ENCODE peak calls at places on chromosomes 3 and 15, in nine cellular contexts. One of them, this sample, is unnamed.

GRCh38 chr3:98885851-98886250 is 15.6 kb downstream of the DCBLD2 start:
- DNase-seq in cardiac fibroblast: peak
- DNase-seq in fibroblast of mammary gland: peak
- DNase-seq in epithelial cell of esophagus: no peak
- DNase-seq in right lobe of liver: no peak
- DNase-seq in AG04450: no peak
- DNase-seq in heart right ventricle: no peak
- DNase-seq in mammary epithelial cell: no peak
- DNase-seq in dorsolateral prefrontal cortex: no peak
- DNase-seq in this sample: no peak

GRCh38 chr15:53080484-53080883 is 290.3 kb upstream of the ONECUT1 start:
- DNase-seq in fibroblast of mammary gland: no peak
- DNase-seq in right lobe of liver: no peak
- DNase-seq in dorsolateral prefrontal cortex: no peak
- DNase-seq in cardiac fibroblast: no peak
- DNase-seq in mammary epithelial cell: no peak
- DNase-seq in AG04450: no peak
- DNase-seq in heart right ventricle: no peak
- DNase-seq in epithelial cell of esophagus: no peak
- DNase-seq in this sample: no peak

GRCh38 chr15:101099183-101099582 is 152.7 kb downstream of the CHSY1 start:
- DNase-seq in epithelial cell of esophagus: peak
- DNase-seq in heart right ventricle: no peak
- DNase-seq in mammary epithelial cell: no peak
- DNase-seq in fibroblast of mammary gland: no peak
- DNase-seq in AG04450: no peak
- DNase-seq in cardiac fibroblast: no peak
- DNase-seq in dorsolateral prefrontal cortex: no peak
- DNase-seq in right lobe of liver: no peak
- DNase-seq in this sample: no peak

GRCh38 chr3:58237238-58237939 is at the start of gene ABHD6:
- DNase-seq in AG04450: no peak
- DNase-seq in epithelial cell of esophagus: peak
- DNase-seq in heart right ventricle: peak
- DNase-seq in mammary epithelial cell: peak
- DNase-seq in right lobe of liver: peak
- DNase-seq in dorsolateral prefrontal cortex: peak
- DNase-seq in fibroblast of mammary gland: peak
- DNase-seq in cardiac fibroblast: peak
- DNase-seq in this sample: peak

GRCh38 chr3:120177907-120178306 is 83.7 kb upstream of the GSK3B start:
- DNase-seq in heart right ventricle: no peak
- DNase-seq in right lobe of liver: no peak
- DNase-seq in AG04450: no peak
- DNase-seq in dorsolateral prefrontal cortex: no peak
- DNase-seq in mammary epithelial cell: no peak
- DNase-seq in fibroblast of mammary gland: no peak
- DNase-seq in cardiac fibroblast: peak
- DNase-seq in epithelial cell of esophagus: no peak
- DNase-seq in this sample: peak

GRCh38 chr3:71912839-71913495 is 128.0 kb upstream of the PROK2 start:
- DNase-seq in cardiac fibroblast: no peak
- DNase-seq in heart right ventricle: no peak
- DNase-seq in right lobe of liver: no peak
- DNase-seq in dorsolateral prefrontal cortex: no peak
- DNase-seq in mammary epithelial cell: no peak
- DNase-seq in fibroblast of mammary gland: peak
- DNase-seq in AG04450: no peak
- DNase-seq in epithelial cell of esophagus: no peak
- DNase-seq in this sample: no peak

GRCh38 chr15:68386587-68387287 is 45.2 kb downstream of the ITGA11 start:
- DNase-seq in AG04450: no peak
- DNase-seq in cardiac fibroblast: no peak
- DNase-seq in fibroblast of mammary gland: no peak
- DNase-seq in right lobe of liver: no peak
- DNase-seq in heart right ventricle: no peak
- DNase-seq in dorsolateral prefrontal cortex: no peak
- DNase-seq in mammary epithelial cell: no peak
- DNase-seq in epithelial cell of esophagus: no peak
- DNase-seq in this sample: no peak

GRCh38 chr3:30502051-30502741 is 104.2 kb upstream of the TGFBR2 start:
- DNase-seq in right lobe of liver: no peak
- DNase-seq in heart right ventricle: no peak
- DNase-seq in epithelial cell of esophagus: peak
- DNase-seq in dorsolateral prefrontal cortex: no peak
- DNase-seq in mammary epithelial cell: peak
- DNase-seq in fibroblast of mammary gland: peak
- DNase-seq in cardiac fibroblast: peak
- DNase-seq in AG04450: no peak
- DNase-seq in this sample: no peak

GRCh38 chr3:50630916-50631315 is 14.0 kb downstream of the MAPKAPK3 start:
- DNase-seq in heart right ventricle: no peak
- DNase-seq in mammary epithelial cell: no peak
- DNase-seq in right lobe of liver: no peak
- DNase-seq in epithelial cell of esophagus: no peak
- DNase-seq in dorsolateral prefrontal cortex: no peak
- DNase-seq in fibroblast of mammary gland: no peak
- DNase-seq in cardiac fibroblast: no peak
- DNase-seq in AG04450: no peak
- DNase-seq in this sample: no peak

GRCh38 chr3:84077479-84077878 is 881.3 kb upstream of the CADM2 start:
- DNase-seq in dorsolateral prefrontal cortex: no peak
- DNase-seq in right lobe of liver: no peak
- DNase-seq in heart right ventricle: no peak
- DNase-seq in epithelial cell of esophagus: peak
- DNase-seq in fibroblast of mammary gland: no peak
- DNase-seq in cardiac fibroblast: no peak
- DNase-seq in AG04450: no peak
- DNase-seq in mammary epithelial cell: peak
- DNase-seq in this sample: no peak

GRCh38 chr3:48275292-48276027 is 34.6 kb downstream of the ZNF589 start:
- DNase-seq in fibroblast of mammary gland: no peak
- DNase-seq in cardiac fibroblast: no peak
- DNase-seq in epithelial cell of esophagus: no peak
- DNase-seq in heart right ventricle: no peak
- DNase-seq in AG04450: no peak
- DNase-seq in right lobe of liver: no peak
- DNase-seq in dorsolateral prefrontal cortex: no peak
- DNase-seq in mammary epithelial cell: peak
- DNase-seq in this sample: no peak

GRCh38 chr3:3172627-3173026 is 6.9 kb downstream of the CRBN start:
- DNase-seq in fibroblast of mammary gland: no peak
- DNase-seq in dorsolateral prefrontal cortex: no peak
- DNase-seq in AG04450: no peak
- DNase-seq in mammary epithelial cell: no peak
- DNase-seq in epithelial cell of esophagus: no peak
- DNase-seq in cardiac fibroblast: no peak
- DNase-seq in right lobe of liver: no peak
- DNase-seq in heart right ventricle: no peak
- DNase-seq in this sample: no peak

GRCh38 chr3:3178498-3179328 is 778 bp downstream of the CRBN start:
- DNase-seq in fibroblast of mammary gland: no peak
- DNase-seq in mammary epithelial cell: no peak
- DNase-seq in right lobe of liver: no peak
- DNase-seq in AG04450: no peak
- DNase-seq in heart right ventricle: no peak
- DNase-seq in dorsolateral prefrontal cortex: no peak
- DNase-seq in epithelial cell of esophagus: no peak
- DNase-seq in cardiac fibroblast: no peak
- DNase-seq in this sample: no peak

GRCh38 chr3:3180421-3180820 is 930 bp upstream of the CRBN start:
- DNase-seq in right lobe of liver: no peak
- DNase-seq in fibroblast of mammary gland: peak
- DNase-seq in dorsolateral prefrontal cortex: no peak
- DNase-seq in mammary epithelial cell: no peak
- DNase-seq in epithelial cell of esophagus: no peak
- DNase-seq in cardiac fibroblast: no peak
- DNase-seq in AG04450: no peak
- DNase-seq in heart right ventricle: no peak
- DNase-seq in this sample: no peak

GRCh38 chr3:3179407-3180094 is at the start of gene CRBN:
- DNase-seq in cardiac fibroblast: peak
- DNase-seq in epithelial cell of esophagus: peak
- DNase-seq in heart right ventricle: peak
- DNase-seq in mammary epithelial cell: peak
- DNase-seq in dorsolateral prefrontal cortex: peak
- DNase-seq in AG04450: peak
- DNase-seq in fibroblast of mammary gland: peak
- DNase-seq in right lobe of liver: peak
- DNase-seq in this sample: peak

GRCh38 chr3:3177861-3178497 is 1.5 kb downstream of the CRBN start:
- DNase-seq in heart right ventricle: no peak
- DNase-seq in dorsolateral prefrontal cortex: no peak
- DNase-seq in cardiac fibroblast: peak
- DNase-seq in AG04450: no peak
- DNase-seq in right lobe of liver: no peak
- DNase-seq in mammary epithelial cell: no peak
- DNase-seq in epithelial cell of esophagus: peak
- DNase-seq in fibroblast of mammary gland: peak
- DNase-seq in this sample: peak
- H3K4me3 ChIP-seq in heart right ventricle: peak
- H3K4me3 ChIP-seq in dorsolateral prefrontal cortex: peak
- H3K4me3 ChIP-seq in cardiac fibroblast: peak
- H3K4me3 ChIP-seq in AG04450: peak
- H3K4me3 ChIP-seq in right lobe of liver: no peak
- H3K4me3 ChIP-seq in mammary epithelial cell: no peak
- H3K4me3 ChIP-seq in epithelial cell of esophagus: peak
- H3K4me3 ChIP-seq in fibroblast of mammary gland: no peak
- H3K4me3 ChIP-seq in this sample: peak

DNA sequence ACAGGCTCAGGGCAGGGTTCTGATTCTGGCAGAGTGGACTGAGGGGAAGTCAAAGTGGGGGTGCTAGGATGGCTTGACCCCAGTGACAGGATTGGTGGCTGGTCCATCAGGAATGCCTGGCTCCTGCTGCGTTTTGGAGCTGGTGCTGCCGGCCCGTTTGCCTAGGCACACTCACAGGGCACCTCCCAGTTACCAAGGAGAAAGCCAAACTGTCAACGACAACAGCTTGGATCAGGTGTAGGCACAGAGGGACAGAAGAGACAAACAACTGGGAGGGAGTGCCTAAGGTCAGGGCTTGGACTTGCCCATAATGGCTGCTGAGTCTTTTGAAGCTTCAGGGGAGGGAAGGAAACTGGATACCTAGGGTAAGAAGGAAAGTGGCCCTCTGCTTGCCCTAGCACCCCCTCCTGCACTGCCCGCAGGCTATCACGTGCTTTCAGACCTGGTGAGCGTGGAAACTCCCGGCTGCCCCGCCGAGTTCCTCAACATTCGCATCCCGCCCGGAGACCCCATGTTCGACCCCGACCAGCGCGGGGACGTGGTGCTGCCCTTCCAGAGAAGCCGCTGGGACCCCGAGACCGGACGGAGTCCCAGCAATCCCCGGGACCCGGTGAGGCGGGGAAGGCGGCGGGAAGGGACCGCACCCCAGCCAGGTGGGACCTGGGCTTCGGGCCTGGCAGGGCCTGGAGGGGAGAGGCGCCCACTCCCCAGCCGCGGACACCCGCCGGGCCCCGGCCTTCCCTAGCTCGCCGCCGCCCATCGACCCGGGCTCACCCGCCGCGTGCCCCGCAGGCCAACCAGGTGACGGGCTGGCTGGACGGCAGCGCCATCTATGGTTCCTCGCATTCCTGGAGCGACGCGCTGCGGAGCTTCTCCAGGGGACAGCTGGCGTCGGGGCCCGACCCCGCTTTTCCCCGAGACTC is 5.1 kb downstream of the DUOX1 start:
- DNase-seq in mammary epithelial cell: no peak
- DNase-seq in cardiac fibroblast: no peak
- DNase-seq in dorsolateral prefrontal cortex: no peak
- DNase-seq in heart right ventricle: peak
- DNase-seq in AG04450: no peak
- DNase-seq in right lobe of liver: peak
- DNase-seq in epithelial cell of esophagus: no peak
- DNase-seq in fibroblast of mammary gland: no peak
- DNase-seq in this sample: no peak
- TF ChIP-seq CTCF in mammary epithelial cell: no peak
- TF ChIP-seq CTCF in cardiac fibroblast: no peak
- TF ChIP-seq CTCF in dorsolateral prefrontal cortex: no peak
- TF ChIP-seq CTCF in heart right ventricle: peak
- TF ChIP-seq CTCF in AG04450: no peak
- TF ChIP-seq CTCF in right lobe of liver: peak
- TF ChIP-seq CTCF in epithelial cell of esophagus: no peak
- TF ChIP-seq CTCF in fibroblast of mammary gland: no peak
- TF ChIP-seq CTCF in this sample: no peak

DNA sequence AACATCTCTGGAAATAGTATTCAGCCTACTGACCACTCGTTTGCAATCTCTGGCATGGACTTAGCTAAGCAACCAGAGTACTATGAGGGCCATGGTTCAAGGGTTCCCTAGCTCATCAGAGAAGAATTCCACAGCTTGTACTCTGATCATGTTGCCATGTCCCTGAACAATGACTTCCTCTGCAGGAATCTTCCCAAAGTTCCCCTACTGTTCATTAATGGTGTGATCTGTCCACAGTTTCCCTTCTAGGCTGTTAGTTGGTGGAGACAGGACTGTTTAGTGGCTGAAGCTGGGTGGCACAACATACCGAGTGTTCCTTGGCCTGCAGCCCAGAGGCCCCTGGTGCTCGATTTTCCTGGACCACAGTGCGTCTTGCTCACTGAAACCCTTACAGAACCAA is 44.4 kb upstream of the GALNT15 start:
- DNase-seq in cardiac fibroblast: peak
- DNase-seq in epithelial cell of esophagus: no peak
- DNase-seq in heart right ventricle: no peak
- DNase-seq in dorsolateral prefrontal cortex: no peak
- DNase-seq in fibroblast of mammary gland: peak
- DNase-seq in mammary epithelial cell: no peak
- DNase-seq in right lobe of liver: no peak
- DNase-seq in AG04450: peak
- DNase-seq in this sample: peak
- H3K4me3 ChIP-seq in cardiac fibroblast: no peak
- H3K4me3 ChIP-seq in epithelial cell of esophagus: no peak
- H3K4me3 ChIP-seq in heart right ventricle: no peak
- H3K4me3 ChIP-seq in dorsolateral prefrontal cortex: no peak
- H3K4me3 ChIP-seq in fibroblast of mammary gland: no peak
- H3K4me3 ChIP-seq in mammary epithelial cell: no peak
- H3K4me3 ChIP-seq in right lobe of liver: no peak
- H3K4me3 ChIP-seq in AG04450: no peak
- H3K4me3 ChIP-seq in this sample: no peak

DNA sequence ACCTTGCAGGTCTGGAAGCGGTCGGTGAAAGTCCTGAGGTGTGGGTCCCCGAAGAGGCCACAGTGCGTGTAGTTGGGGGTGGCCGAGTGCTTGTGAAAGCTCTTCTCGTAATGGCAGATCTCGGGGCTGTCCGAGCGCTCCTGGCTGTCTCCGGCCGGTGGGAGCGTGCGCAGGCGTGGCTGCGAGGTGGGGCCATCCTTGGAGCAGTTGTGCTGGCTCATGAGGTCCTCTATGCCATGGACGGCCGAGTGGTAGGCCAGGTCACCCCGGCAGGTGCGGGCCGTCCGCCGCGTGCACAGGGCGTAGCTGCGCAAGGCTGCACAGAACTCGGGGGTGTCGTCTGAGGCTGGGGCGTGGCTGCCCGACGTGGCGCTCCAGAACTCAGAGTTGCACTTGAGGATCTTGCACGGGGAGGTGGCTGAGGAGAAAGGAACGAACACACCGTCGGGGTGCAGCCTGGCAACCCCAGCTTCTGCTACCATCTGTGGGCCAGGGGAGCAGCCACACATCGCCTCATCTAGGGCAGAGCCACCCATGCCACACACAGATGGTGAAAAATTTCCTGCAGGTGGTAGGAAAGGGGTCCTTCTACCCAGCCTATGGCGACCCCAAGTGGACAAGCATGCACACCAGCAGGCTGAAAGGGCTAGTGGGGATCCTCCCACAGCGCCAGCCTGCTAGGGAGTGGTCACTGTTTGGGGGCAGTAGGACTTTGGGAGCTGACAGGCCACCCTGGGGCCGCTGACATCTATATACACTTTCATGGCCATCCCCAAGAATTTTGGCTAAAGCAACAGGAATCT is 36.7 kb downstream of the RGMA start:
- DNase-seq in dorsolateral prefrontal cortex: no peak
- DNase-seq in heart right ventricle: no peak
- DNase-seq in cardiac fibroblast: no peak
- DNase-seq in fibroblast of mammary gland: no peak
- DNase-seq in AG04450: no peak
- DNase-seq in epithelial cell of esophagus: no peak
- DNase-seq in mammary epithelial cell: no peak
- DNase-seq in right lobe of liver: peak
- DNase-seq in this sample: no peak
- TF ChIP-seq CTCF in dorsolateral prefrontal cortex: no peak
- TF ChIP-seq CTCF in heart right ventricle: no peak
- TF ChIP-seq CTCF in cardiac fibroblast: no peak
- TF ChIP-seq CTCF in fibroblast of mammary gland: no peak
- TF ChIP-seq CTCF in AG04450: no peak
- TF ChIP-seq CTCF in epithelial cell of esophagus: no peak
- TF ChIP-seq CTCF in mammary epithelial cell: peak
- TF ChIP-seq CTCF in right lobe of liver: no peak
- TF ChIP-seq CTCF in this sample: peak

This sample was measured in fibroblast of pulmonary artery.